ENCODE peak calls at places on chromosomes 13 and 19, in four cellular contexts. Z is AG09319, N is fibroblast of mammary gland, X is dorsolateral prefrontal cortex. K is an unnamed sample.

GRCh38 chr13:104487006-104487405 is 1420.8 kb upstream of the SLC10A2 start:
- DNase-seq in X (no peak), Z (no peak), N (no peak), K (no peak)

GRCh38 chr19:29724741-29725140 is 9.7 kb upstream of the C19orf12 start:
- DNase-seq in X (no peak), N (no peak), Z (no peak), K (no peak)

GRCh38 chr19:36939153-36939552 is 23.0 kb downstream of the ZNF568 start:
- DNase-seq in X (no peak), N (peak; percentile 12), Z (no peak), K (no peak)

GRCh38 chr13:94712812-94713555 is 639 bp upstream of the SOX21 start:
- DNase-seq in Z (peak; percentile 11), X (no peak), N (peak; percentile 42), K (peak; percentile 26)

GRCh38 chr19:1312732-1313694 is 27.3 kb downstream of the EFNA2 start:
- DNase-seq in Z (no peak), X (no peak), N (peak; percentile 22), K (peak; percentile 37)

GRCh38 chr19:5225486-5226345 is 114.9 kb downstream of the PTPRS start:
- DNase-seq in X (no peak), N (no peak), Z (no peak), K (no peak)

GRCh38 chr19:3881272-3882040 is 971 bp downstream of the ATCAY start:
- DNase-seq in X (peak; percentile 15), N (no peak), Z (no peak), K (no peak)

GRCh38 chr19:12763100-12763499 is 11.5 kb downstream of the BEST2 start:
- DNase-seq in N (no peak), Z (no peak), X (no peak), K (no peak)

GRCh38 chr19:1177322-1178114 is 3.5 kb upstream of the SBNO2 start:
- DNase-seq in X (no peak), N (peak; percentile 96), Z (peak; percentile 94), K (peak; percentile 88)

GRCh38 chr13:112892759-112893569 is 76.0 kb upstream of the MCF2L start:
- DNase-seq in Z (no peak), N (no peak), X (no peak), K (no peak)

GRCh38 chr19:21483589-21484170 is 21.7 kb upstream of the ZNF429 start:
- DNase-seq in Z (no peak), N (peak; percentile 30), X (peak; percentile 25), K (no peak)

GRCh38 chr13:33797622-33798021 is 20.3 kb upstream of the RFC3 start:
- DNase-seq in X (no peak), N (peak; percentile 48), Z (no peak), K (peak; percentile 19)

GRCh38 chr13:41061075-41061913 is at the start of gene WBP4:
- DNase-seq in Z (peak; percentile 87), N (peak; percentile 94), X (peak; percentile 90), K (peak; percentile 88)
- TF ChIP-seq CTCF in Z (peak; percentile 16), N (peak; percentile 8), X (no peak), K (peak; percentile 35)

GRCh38 chr19:55486043-55486970 is 1.3 kb downstream of the NAT14 start:
- DNase-seq in N (peak; percentile 61), Z (no peak), X (peak; percentile 64), K (no peak)
- TF ChIP-seq CTCF in N (peak; percentile 46), Z (peak; percentile 42), X (no peak), K (peak; percentile 10)

GRCh38 chr19:18306209-18306902 is 16.5 kb downstream of the LSM4 start:
- DNase-seq in Z (no peak), N (no peak), X (peak; percentile 28), K (no peak)

GRCh38 chr19:18308948-18309325 is 13.9 kb downstream of the LSM4 start:
- DNase-seq in X (no peak), Z (no peak), N (no peak), K (no peak)

GRCh38 chr19:18308051-18308947 is 14.6 kb downstream of the LSM4 start:
- DNase-seq in Z (no peak), N (no peak), X (no peak), K (no peak)

GRCh38 chr19:18304496-18305312 is 18.2 kb downstream of the LSM4 start:
- DNase-seq in X (peak; percentile 42), N (peak; percentile 86), Z (no peak), K (no peak)

GRCh38 chr19:18306903-18307681 is 15.8 kb downstream of the LSM4 start:
- DNase-seq in N (no peak), Z (no peak), X (peak; percentile 87), K (no peak)
- TF ChIP-seq CTCF in N (no peak), Z (no peak), X (no peak), K (no peak)

GRCh38 chr13:110616103-110617101 is 1.1 kb downstream of the NAXD start:
- DNase-seq in N (peak; percentile 86), Z (peak; percentile 34), X (no peak), K (no peak)
- TF ChIP-seq CTCF in N (no peak), Z (peak; percentile 15), X (no peak), K (peak; percentile 15)